ENCODE peak calls at places on chromosomes 16 and 17, in ten cellular contexts. I is colonic mucosa, N is hypothalamus, Y is RCC 7860, G is GM23338, W is cardiac muscle cell, O is AML-193, K is Caki2, T is endothelial cell, P is kidney tubule cell. A is an unnamed sample.

GRCh38 chr16:90044111-90044551 is 24.9 kb upstream of the DBNDD1 start:
- DNase-seq in I (peak), N (no peak), Y (peak), G (no peak), W (no peak), O (no peak), K (peak), T (no peak), P (peak), A (no peak)

GRCh38 chr17:68318103-68318991 is 27.1 kb downstream of the ARSG start:
- DNase-seq in I (no peak), N (no peak), Y (peak), G (no peak), W (no peak), O (no peak), K (peak), T (no peak), P (peak), A (peak)

GRCh38 chr16:57534881-57535658 is 1.3 kb downstream of the CCDC102A start:
- DNase-seq in I (peak), N (no peak), Y (no peak), G (no peak), W (no peak), O (no peak), K (no peak), T (no peak), P (no peak), A (peak)

GRCh38 chr17:70405492-70406220 is 236.3 kb downstream of the KCNJ2 start:
- DNase-seq in I (no peak), N (no peak), Y (peak), G (no peak), W (no peak), O (peak), K (peak), T (no peak), P (peak), A (no peak)

GRCh38 chr17:81256616-81257015 is 17.5 kb downstream of the NDUFAF8 start:
- DNase-seq in I (no peak), N (no peak), Y (peak), G (no peak), W (no peak), O (no peak), K (peak), T (no peak), P (peak), A (no peak)

GRCh38 chr17:17808706-17809432 is 27.9 kb downstream of the SREBF1 start:
- DNase-seq in I (no peak), N (no peak), Y (no peak), G (no peak), W (no peak), O (no peak), K (no peak), T (no peak), P (no peak), A (no peak)

GRCh38 chr16:25692307-25692706 is 548 bp downstream of the HS3ST4 start:
- DNase-seq in I (no peak), N (no peak), Y (no peak), G (peak), W (peak), O (no peak), K (no peak), T (peak), P (no peak), A (peak)

GRCh38 chr16:5479925-5480324 is 382.3 kb upstream of the EEF2KMT start:
- DNase-seq in I (no peak), N (no peak), Y (no peak), G (peak), W (no peak), O (no peak), K (no peak), T (no peak), P (no peak), A (no peak)

GRCh38 chr17:76081295-76082210 is 2.6 kb downstream of the ZACN start:
- DNase-seq in I (no peak), N (no peak), Y (no peak), G (peak), W (no peak), O (no peak), K (no peak), T (no peak), P (no peak), A (no peak)

GRCh38 chr16:57380671-57381462 is 8.6 kb downstream of the CX3CL1 start:
- DNase-seq in I (no peak), N (no peak), Y (peak), G (no peak), W (no peak), O (no peak), K (no peak), T (no peak), P (peak), A (peak)

GRCh38 chr17:45677770-45678169 is 106.3 kb upstream of the CRHR1 start:
- DNase-seq in I (no peak), N (no peak), Y (no peak), G (no peak), W (no peak), O (no peak), K (peak), T (no peak), P (no peak), A (no peak)

GRCh38 chr17:83119987-83120864 is 40.8 kb downstream of the METRNL start:
- DNase-seq in I (no peak), N (no peak), Y (no peak), G (peak), W (no peak), O (peak), K (no peak), T (no peak), P (no peak), A (no peak)

GRCh38 chr17:38568845-38569510 is 36.8 kb downstream of the SRCIN1 start:
- DNase-seq in I (no peak), N (peak), Y (no peak), G (no peak), W (no peak), O (no peak), K (no peak), T (no peak), P (no peak), A (no peak)

GRCh38 chr17:339193-340061 is 13.2 kb downstream of the RPH3AL start:
- DNase-seq in I (no peak), N (no peak), Y (no peak), G (peak), W (no peak), O (no peak), K (no peak), T (no peak), P (no peak), A (peak)

GRCh38 chr17:12415031-12415430 is 250.7 kb upstream of the MYOCD start:
- DNase-seq in I (no peak), N (no peak), Y (no peak), G (peak), W (no peak), O (no peak), K (no peak), T (no peak), P (peak), A (no peak)

GRCh38 chr17:3879181-3879580 is 13.7 kb downstream of the CAMKK1 start:
- DNase-seq in I (peak), N (no peak), Y (peak), G (no peak), W (peak), O (no peak), K (no peak), T (no peak), P (no peak), A (peak)

GRCh38 chr17:72710185-72710584 is 382.3 kb downstream of the SLC39A11 start:
- DNase-seq in I (no peak), N (no peak), Y (no peak), G (no peak), W (no peak), O (no peak), K (no peak), T (no peak), P (no peak), A (no peak)

GRCh38 chr17:29710891-29711418 is 88.2 kb upstream of the CORO6 start:
- DNase-seq in I (no peak), N (no peak), Y (peak), G (no peak), W (no peak), O (no peak), K (peak), T (no peak), P (peak), A (no peak)

GRCh38 chr16:51035110-51035498 is 116.0 kb downstream of the SALL1 start:
- DNase-seq in I (no peak), N (no peak), Y (no peak), G (peak), W (no peak), O (no peak), K (no peak), T (no peak), P (peak), A (no peak)

GRCh38 chr17:72730091-72730490 is 362.4 kb downstream of the SLC39A11 start:
- DNase-seq in I (no peak), N (no peak), Y (peak), G (no peak), W (no peak), O (peak), K (peak), T (no peak), P (peak), A (no peak)

GRCh38 chr16:1105888-1106620 is 10.0 kb upstream of the C1QTNF8 start:
- DNase-seq in I (peak), N (peak), Y (peak), G (peak), W (peak), O (peak), K (peak), T (peak), P (peak), A (peak)

GRCh38 chr16:86067936-86068335 is 169.0 kb downstream of the IRF8 start:
- DNase-seq in I (no peak), N (no peak), Y (no peak), G (no peak), W (no peak), O (no peak), K (no peak), T (no peak), P (no peak), A (no peak)

GRCh38 chr17:76687278-76688164 is 23.2 kb downstream of the MXRA7 start:
- DNase-seq in I (no peak), N (no peak), Y (no peak), G (no peak), W (no peak), O (no peak), K (no peak), T (no peak), P (no peak), A (peak)

GRCh38 chr17:61468263-61468907 is 16.2 kb downstream of the TBX4 start:
- DNase-seq in I (no peak), N (no peak), Y (no peak), G (no peak), W (no peak), O (no peak), K (no peak), T (no peak), P (no peak), A (no peak)

GRCh38 chr17:58184308-58184985 is 8.1 kb upstream of the EPX start:
- DNase-seq in I (no peak), N (no peak), Y (peak), G (peak), W (no peak), O (no peak), K (peak), T (no peak), P (peak), A (no peak)

GRCh38 chr17:30236807-30237206 is 1.3 kb upstream of the SLC6A4 start:
- DNase-seq in I (peak), N (peak), Y (no peak), G (peak), W (peak), O (no peak), K (peak), T (peak), P (peak), A (peak)

GRCh38 chr16:4315185-4316102 is at the start of gene GLIS2:
- DNase-seq in I (peak), N (peak), Y (peak), G (peak), W (peak), O (no peak), K (peak), T (peak), P (peak), A (peak)

A was measured in body of pancreas.